ENCODE peak calls at places on chromosomes 2 and 18, in eight cellular contexts. M is NCI-H1417 treated with DMSO at 0.1 percent for 48 hours; X is AG04450; G is activated CD4-positive, alpha-beta T cell treated with anti-CD3 and anti-CD28 coated beads, Interleukin-2, amount 50 U/mL, for 1 hour; H is iris pigment epithelial cell; C is B cell; D is AG04449; Y is NCI-H748 treated with DMSO at 0.1 percent for 48 hours. V is an unnamed sample.

GRCh38 chr2:197626965-197627629 is 48.3 kb downstream of the RFTN2 start:
- DNase-seq in M (no peak), X (no peak), G (no peak), H (no peak), C (no peak), D (no peak), Y (no peak), V (no peak)

GRCh38 chr2:19029655-19030054 is 328.8 kb downstream of the OSR1 start:
- DNase-seq in M (no peak), X (no peak), G (no peak), H (no peak), C (no peak), D (no peak), Y (no peak), V (peak)

GRCh38 chr2:240439698-240440151 is 4.3 kb downstream of the GPC1 start:
- DNase-seq in M (no peak), X (no peak), G (no peak), H (no peak), C (no peak), D (no peak), Y (no peak), V (no peak)

GRCh38 chr2:230691005-230691647 is 21.5 kb upstream of the CAB39 start:
- DNase-seq in M (no peak), X (no peak), G (no peak), H (peak), C (no peak), D (no peak), Y (no peak), V (peak)

GRCh38 chr18:3248062-3248669 is 565 bp downstream of the MYL12A start:
- DNase-seq in M (no peak), X (no peak), G (no peak), H (peak), C (no peak), D (no peak), Y (peak), V (peak)

GRCh38 chr2:5742126-5742525 is 49.9 kb downstream of the SOX11 start:
- DNase-seq in M (no peak), X (no peak), G (no peak), H (no peak), C (no peak), D (no peak), Y (no peak), V (no peak)

GRCh38 chr2:147082850-147083522 is 761.8 kb upstream of the ACVR2A start:
- DNase-seq in M (no peak), X (peak), G (peak), H (peak), C (peak), D (no peak), Y (peak), V (peak)

GRCh38 chr2:47783491-47784330 is 766 bp downstream of the MSH6 start:
- DNase-seq in M (peak), X (no peak), G (peak), H (peak), C (peak), D (no peak), Y (peak), V (peak)

GRCh38 chr18:3655637-3656050 is 205.7 kb downstream of the TGIF1 start:
- DNase-seq in M (no peak), X (no peak), G (no peak), H (no peak), C (no peak), D (no peak), Y (no peak), V (no peak)

GRCh38 chr2:175855794-175856453 is 146.1 kb downstream of the LNPK start:
- DNase-seq in M (no peak), X (no peak), G (no peak), H (peak), C (no peak), D (no peak), Y (no peak), V (peak)

GRCh38 chr2:50556934-50557575 is 474.9 kb downstream of the NRXN1 start:
- DNase-seq in M (no peak), X (peak), G (no peak), H (peak), C (no peak), D (peak), Y (no peak), V (peak)

GRCh38 chr2:164015328-164016123 is 279.7 kb upstream of the FIGN start:
- DNase-seq in M (no peak), X (no peak), G (no peak), H (peak), C (no peak), D (no peak), Y (no peak), V (peak)

GRCh38 chr18:38940863-38941531 is 1375.4 kb upstream of the CELF4 start:
- DNase-seq in M (no peak), X (no peak), G (peak), H (peak), C (peak), D (no peak), Y (no peak), V (no peak)

V was measured in adipocyte.